ENCODE peak calls at places on chromosomes 6 and 20, in ten cellular contexts. Z is NCI-H1694 treated with DMSO at 0.1 percent for 48 hours; H is LHCN-M2; E is AG04450; U is globus pallidus; F is naive thymus-derived CD8-positive, alpha-beta T cell; M is LoVo; Y is EL; P is AML-193; R is HCT116. L is an unnamed sample.

GRCh38 chr6:41156771-41157170 is 2.6 kb upstream of the TREML1 start:
- DNase-seq in Z (no peak), U (no peak), P (no peak), M (no peak), H (no peak), E (no peak), Y (no peak), R (no peak), F (no peak), L (no peak)

GRCh38 chr6:70398783-70399730 is 14.3 kb upstream of the FAM135A start:
- DNase-seq in U (no peak), Z (peak; percentile 5), E (no peak), M (peak; percentile 90), F (no peak), R (peak; percentile 97), P (no peak), H (peak; percentile 77), Y (peak; percentile 45), L (no peak)

GRCh38 chr6:138977646-138978167 is 10.3 kb downstream of the REPS1 start:
- DNase-seq in M (no peak), H (no peak), R (no peak), F (no peak), Y (no peak), E (no peak), U (no peak), Z (no peak), P (no peak), L (no peak)

GRCh38 chr20:62622877-62623487 is 19.3 kb upstream of the SLCO4A1 start:
- DNase-seq in M (no peak), Y (no peak), P (no peak), E (no peak), F (no peak), R (no peak), H (no peak), Z (no peak), U (no peak), L (no peak)

GRCh38 chr6:127391019-127391974 is 47.9 kb upstream of the ECHDC1 start:
- DNase-seq in Y (no peak), E (no peak), H (no peak), R (no peak), Z (no peak), U (no peak), P (no peak), F (no peak), M (no peak), L (no peak)

GRCh38 chr20:56995635-56996075 is 270.8 kb downstream of the BMP7 start:
- DNase-seq in Z (no peak), P (no peak), H (no peak), E (no peak), U (no peak), M (peak; percentile 22), Y (no peak), F (no peak), R (peak; percentile 29), L (no peak)

GRCh38 chr6:27752038-27752885 is 159.9 kb downstream of the OR2B2 start:
- DNase-seq in P (peak; percentile 86), E (peak; percentile 57), Y (peak; percentile 84), H (peak; percentile 80), F (peak; percentile 31), R (peak; percentile 81), U (peak; percentile 75), Z (peak; percentile 59), M (peak; percentile 81), L (peak; percentile 72)

GRCh38 chr6:25465931-25466330 is 186.1 kb upstream of the SCGN start:
- DNase-seq in P (no peak), F (no peak), Z (no peak), M (no peak), H (peak; percentile 53), U (no peak), R (no peak), E (no peak), Y (no peak), L (no peak)

GRCh38 chr20:64224344-64225165 is 31.0 kb upstream of the PCMTD2 start:
- DNase-seq in M (no peak), P (no peak), U (no peak), R (no peak), Y (peak; percentile 96), H (peak; percentile 96), E (peak; percentile 87), F (no peak), Z (no peak), L (no peak)

GRCh38 chr20:44776977-44777376 is 31.3 kb downstream of the KCNK15 start:
- DNase-seq in E (no peak), R (no peak), H (peak; percentile 18), M (peak; percentile 28), F (no peak), Z (no peak), Y (peak; percentile 17), U (no peak), P (peak; percentile 5), L (no peak)

GRCh38 chr6:121436172-121436965 is 923 bp downstream of the GJA1 start:
- DNase-seq in M (no peak), F (no peak), Z (no peak), E (no peak), R (no peak), U (no peak), Y (no peak), P (no peak), H (no peak), L (no peak)

GRCh38 chr20:25865715-25866656 is 169.3 kb upstream of the ZNF337 start:
- DNase-seq in E (no peak), P (no peak), R (peak; percentile 49), U (peak; percentile 80), Z (no peak), H (peak; percentile 55), M (peak; percentile 37), Y (peak; percentile 82), F (peak; percentile 44), L (peak; percentile 85)